ENCODE peak calls at places on chromosomes 12 and 14, in seven cellular contexts. B, C, A, R, W, J and K are unnamed samples.

GRCh38 chr12:20950248-20950647 is 139.7 kb downstream of the SLCO1B3 start:
- DNase-seq in B (no peak), C (peak), A (peak), R (no peak), W (no peak), J (no peak), K (peak)

GRCh38 chr12:93089805-93090569 is 160.9 kb upstream of the EEA1 start:
- DNase-seq in B (no peak), C (peak), A (peak), R (no peak), W (no peak), J (peak), K (peak)

GRCh38 chr12:102540856-102541385 is 60.6 kb upstream of the IGF1 start:
- DNase-seq in B (no peak), C (no peak), A (no peak), R (no peak), W (no peak), J (no peak), K (no peak)

GRCh38 chr14:66508547-66508845 is 549 bp downstream of the GPHN start:
- DNase-seq in B (no peak), C (no peak), A (no peak), R (no peak), W (no peak), J (no peak), K (no peak)

GRCh38 chr14:93155667-93156066 is 29.0 kb downstream of the MOAP1 start:
- DNase-seq in B (no peak), C (no peak), A (no peak), R (no peak), W (no peak), J (no peak), K (no peak)

GRCh38 chr14:61288720-61289119 is 7.6 kb upstream of the TMEM30B start:
- DNase-seq in B (no peak), C (no peak), A (no peak), R (no peak), W (no peak), J (no peak), K (no peak)

GRCh38 chr14:90726656-90727055 is 89.6 kb downstream of the TTC7B start:
- DNase-seq in B (no peak), C (peak), A (peak), R (peak), W (peak), J (peak), K (peak)

GRCh38 chr14:70855486-70855885 is 46.2 kb upstream of the MAP3K9 start:
- DNase-seq in B (no peak), C (no peak), A (no peak), R (no peak), W (no peak), J (no peak), K (no peak)

GRCh38 chr12:70828391-70828790 is 92.1 kb downstream of the PTPRR start:
- DNase-seq in B (no peak), C (peak), A (peak), R (no peak), W (no peak), J (no peak), K (peak)

GRCh38 chr12:106309671-106310313 is 7.3 kb downstream of the TCP11L2 start:
- DNase-seq in B (no peak), C (peak), A (peak), R (peak), W (no peak), J (peak), K (peak)

GRCh38 chr12:63021126-63021525 is 86.2 kb upstream of the PPM1H start:
- DNase-seq in B (no peak), C (no peak), A (no peak), R (no peak), W (no peak), J (no peak), K (no peak)

GRCh38 chr12:84763112-84763511 is 149.5 kb downstream of the SLC6A15 start:
- DNase-seq in B (no peak), C (peak), A (no peak), R (no peak), W (no peak), J (peak), K (peak)

GRCh38 chr12:43893670-43894069 is 57.8 kb downstream of the TMEM117 start:
- DNase-seq in B (no peak), C (peak), A (peak), R (peak), W (no peak), J (peak), K (peak)

GRCh38 chr14:21965042-21965441 is 291.4 kb upstream of the OR4E1 start:
- DNase-seq in B (no peak), C (no peak), A (no peak), R (no peak), W (no peak), J (no peak), K (no peak)

GRCh38 chr12:128337456-128338160 is 70.6 kb downstream of the TMEM132C start:
- DNase-seq in B (no peak), C (no peak), A (no peak), R (no peak), W (no peak), J (no peak), K (no peak)

GRCh38 chr14:34833545-34834523 is 41.3 kb downstream of the BAZ1A start:
- DNase-seq in B (no peak), C (no peak), A (no peak), R (no peak), W (no peak), J (no peak), K (no peak)

GRCh38 chr14:21343035-21343794 is 40.6 kb downstream of the SUPT16H start:
- DNase-seq in B (no peak), C (no peak), A (peak), R (no peak), W (no peak), J (no peak), K (no peak)

GRCh38 chr14:95549656-95550585 is 15.1 kb downstream of the GLRX5 start:
- DNase-seq in B (no peak), C (no peak), A (no peak), R (no peak), W (peak), J (no peak), K (no peak)

GRCh38 chr12:109766251-109766778 is 52.7 kb downstream of the FAM222A start:
- DNase-seq in B (no peak), C (no peak), A (no peak), R (no peak), W (peak), J (no peak), K (no peak)

GRCh38 chr14:32588448-32589320 is 259.6 kb downstream of the AKAP6 start:
- DNase-seq in B (no peak), C (peak), A (peak), R (no peak), W (no peak), J (peak), K (peak)

GRCh38 chr14:32428149-32428548 is 99.1 kb downstream of the AKAP6 start:
- DNase-seq in B (no peak), C (peak), A (no peak), R (no peak), W (no peak), J (peak), K (no peak)

GRCh38 chr14:52914295-52914694 is 36.6 kb downstream of the FERMT2 start:
- DNase-seq in B (no peak), C (no peak), A (no peak), R (no peak), W (no peak), J (no peak), K (no peak)

GRCh38 chr14:94129111-94129757 is at the start of gene IFI27L2:
- DNase-seq in B (no peak), C (peak), A (peak), R (peak), W (peak), J (peak), K (peak)

GRCh38 chr12:77003244-77003643 is 62.1 kb downstream of the E2F7 start:
- DNase-seq in B (no peak), C (peak), A (no peak), R (no peak), W (no peak), J (peak), K (peak)

GRCh38 chr14:50067723-50068495 is 48.5 kb downstream of the VCPKMT start:
- DNase-seq in B (no peak), C (peak), A (peak), R (no peak), W (peak), J (peak), K (peak)

GRCh38 chr12:6614513-6615177 is 7.5 kb upstream of the CHD4 start:
- DNase-seq in B (no peak), C (no peak), A (no peak), R (no peak), W (no peak), J (no peak), K (no peak)

GRCh38 chr12:56630180-56630632 is at the start of gene BAZ2A:
- DNase-seq in B (no peak), C (peak), A (peak), R (peak), W (peak), J (peak), K (peak)

GRCh38 chr12:40921563-40922163 is 229.4 kb downstream of the CNTN1 start:
- DNase-seq in B (no peak), C (peak), A (no peak), R (no peak), W (no peak), J (peak), K (peak)

GRCh38 chr12:2719405-2719804 is 75.4 kb upstream of the FKBP4 start:
- DNase-seq in B (no peak), C (no peak), A (no peak), R (no peak), W (no peak), J (no peak), K (no peak)

GRCh38 chr14:52325126-52325525 is 11.0 kb downstream of the PTGER2 start:
- DNase-seq in B (no peak), C (peak), A (peak), R (no peak), W (no peak), J (peak), K (no peak)

GRCh38 chr12:81533054-81533453 is 226.1 kb downstream of the PPFIA2 start:
- DNase-seq in B (no peak), C (no peak), A (no peak), R (no peak), W (no peak), J (no peak), K (no peak)

GRCh38 chr12:46555379-46555778 is 182.8 kb upstream of the SLC38A2 start:
- DNase-seq in B (no peak), C (peak), A (peak), R (no peak), W (no peak), J (peak), K (peak)

GRCh38 chr12:5026342-5026938 is 17.2 kb upstream of the KCNA5 start:
- DNase-seq in B (no peak), C (peak), A (no peak), R (no peak), W (no peak), J (no peak), K (no peak)

GRCh38 chr12:132270969-132271754 is 58.2 kb downstream of the GALNT9 start:
- DNase-seq in B (no peak), C (no peak), A (no peak), R (no peak), W (no peak), J (no peak), K (no peak)

GRCh38 chr12:132273992-132274334 is 55.4 kb downstream of the GALNT9 start:
- DNase-seq in B (no peak), C (no peak), A (no peak), R (no peak), W (no peak), J (no peak), K (no peak)

GRCh38 chr12:132272706-132273105 is 56.7 kb downstream of the GALNT9 start:
- DNase-seq in B (no peak), C (no peak), A (no peak), R (no peak), W (no peak), J (no peak), K (no peak)

GRCh38 chr12:132270516-132270915 is 58.9 kb downstream of the GALNT9 start:
- DNase-seq in B (no peak), C (no peak), A (no peak), R (no peak), W (no peak), J (no peak), K (no peak)

GRCh38 chr12:132271755-132272092 is 57.7 kb downstream of the GALNT9 start:
- DNase-seq in B (no peak), C (no peak), A (no peak), R (no peak), W (no peak), J (no peak), K (no peak)
- H3K4me3 ChIP-seq in B (no peak), C (no peak), A (no peak), R (no peak), W (no peak), J (no peak), K (no peak)

GRCh38 chr14:47676301-47676617 is 854 bp upstream of the MDGA2 start:
- DNase-seq in B (no peak), C (no peak), A (no peak), R (no peak), W (no peak), J (no peak), K (no peak)

GRCh38 chr14:47675489-47676300 is at the start of gene MDGA2:
- DNase-seq in B (no peak), C (peak), A (peak), R (no peak), W (no peak), J (no peak), K (no peak)

GRCh38 chr14:47678993-47679392 is 3.6 kb upstream of the MDGA2 start:
- DNase-seq in B (no peak), C (no peak), A (no peak), R (no peak), W (no peak), J (no peak), K (no peak)

GRCh38 chr14:47675239-47675488 is 241 bp downstream of the MDGA2 start:
- DNase-seq in B (no peak), C (no peak), A (peak), R (no peak), W (no peak), J (no peak), K (no peak)

GRCh38 chr14:47678157-47678556 is 2.8 kb upstream of the MDGA2 start:
- DNase-seq in B (no peak), C (no peak), A (no peak), R (no peak), W (no peak), J (no peak), K (no peak)
- TF ChIP-seq CTCF in B (no peak), C (no peak), A (no peak), R (no peak), W (no peak), J (no peak), K (no peak)

GRCh38 chr12:47820631-47821345 is 1.1 kb upstream of the HDAC7 start:
- DNase-seq in B (no peak), C (peak), A (peak), R (peak), W (peak), J (peak), K (peak)
- H3K4me3 ChIP-seq in B (peak), C (peak), A (peak), R (peak), W (peak), J (peak), K (peak)

GRCh38 chr14:51216602-51217001 is 23.4 kb upstream of the TMX1 start:
- DNase-seq in B (no peak), C (no peak), A (no peak), R (no peak), W (no peak), J (no peak), K (no peak)
- TF ChIP-seq CTCF in B (no peak), C (no peak), A (no peak), R (no peak), W (no peak), J (no peak), K (no peak)

DNA sequence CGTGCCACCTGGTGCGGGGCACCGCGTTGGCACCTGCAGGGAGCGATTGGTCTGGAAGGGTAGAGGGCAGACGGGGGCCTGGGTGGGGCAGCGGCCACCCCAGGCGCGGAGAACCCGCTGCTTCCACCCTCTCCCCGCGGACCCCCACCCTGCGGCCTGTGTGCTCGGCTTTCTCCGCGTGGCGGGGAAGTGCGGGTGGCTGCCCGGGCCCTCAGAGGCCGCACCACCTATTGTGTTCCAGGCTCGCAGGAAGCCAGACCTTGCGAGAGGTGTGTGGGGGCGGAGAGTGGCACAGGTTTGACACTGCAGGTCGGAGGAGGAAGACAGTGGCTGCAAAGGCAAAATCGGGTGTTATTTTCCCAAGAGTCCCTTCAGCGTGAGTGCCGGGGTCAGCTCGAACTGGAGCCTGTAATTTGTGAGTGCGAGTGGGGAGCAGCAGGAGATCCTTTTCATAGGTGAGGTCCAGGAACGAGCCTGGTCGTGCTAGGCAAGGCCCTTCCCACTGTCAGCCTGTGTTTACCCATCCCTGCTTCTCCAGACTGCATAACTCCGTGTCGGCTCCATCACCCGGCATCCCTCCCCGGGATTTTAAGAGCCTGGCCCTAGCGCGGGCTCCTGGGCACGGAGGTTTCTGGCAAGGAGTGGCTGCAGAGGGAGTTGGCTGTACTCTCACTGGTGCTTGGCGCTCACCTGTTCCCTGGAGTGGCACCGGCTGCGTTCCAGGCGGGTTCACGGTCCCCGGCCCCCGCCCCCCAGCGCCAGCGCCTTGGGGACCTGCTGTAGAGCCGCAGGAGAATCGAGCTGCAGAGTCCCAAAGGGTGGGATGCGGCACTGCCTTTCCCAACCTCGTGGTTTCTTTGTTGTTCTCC is 930 bp downstream of the TBC1D30 start:
- DNase-seq in B (no peak), C (no peak), A (no peak), R (no peak), W (peak), J (no peak), K (no peak)
- H3K4me3 ChIP-seq in B (peak), C (peak), A (no peak), R (peak), W (peak), J (no peak), K (no peak)

GRCh38 chr12:49388682-49389081 is 21.4 kb downstream of the SPATS2 start:
- DNase-seq in B (no peak), C (no peak), A (no peak), R (no peak), W (no peak), J (no peak), K (no peak)

GRCh38 chr12:49389092-49389703 is 21.9 kb downstream of the SPATS2 start:
- DNase-seq in B (no peak), C (no peak), A (no peak), R (no peak), W (peak), J (no peak), K (no peak)
- TF ChIP-seq CTCF in B (no peak), C (no peak), A (no peak), R (no peak), W (no peak), J (no peak), K (no peak)